ENCODE peak calls at places on chromosomes 7 and 10, in five cellular contexts. One of them, this sample, is unnamed.

GRCh38 chr10:123614888-123615287 is 51.3 kb upstream of the GPR26 start:
- DNase-seq in B cell: peak; percentile 46
- DNase-seq in posterior cingulate gyrus: no peak
- DNase-seq in effector CD4-positive, alpha-beta T cell: peak; percentile 29
- DNase-seq in germinal center: peak; percentile 26
- DNase-seq in this sample: no peak

GRCh38 chr7:29370531-29371314 is 176.1 kb downstream of the CHN2 start:
- DNase-seq in B cell: no peak
- DNase-seq in posterior cingulate gyrus: no peak
- DNase-seq in effector CD4-positive, alpha-beta T cell: no peak
- DNase-seq in germinal center: no peak
- DNase-seq in this sample: no peak

GRCh38 chr7:92404170-92404614 is 43.1 kb upstream of the GATAD1 start:
- DNase-seq in B cell: no peak
- DNase-seq in posterior cingulate gyrus: no peak
- DNase-seq in effector CD4-positive, alpha-beta T cell: no peak
- DNase-seq in germinal center: no peak
- DNase-seq in this sample: peak; percentile 52

GRCh38 chr7:7816084-7816483 is 97.7 kb upstream of the RPA3 start:
- DNase-seq in B cell: peak; percentile 58
- DNase-seq in posterior cingulate gyrus: no peak
- DNase-seq in effector CD4-positive, alpha-beta T cell: no peak
- DNase-seq in germinal center: peak; percentile 42
- DNase-seq in this sample: no peak

GRCh38 chr7:80593869-80594587 is 44.4 kb upstream of the CD36 start:
- DNase-seq in B cell: no peak
- DNase-seq in posterior cingulate gyrus: no peak
- DNase-seq in effector CD4-positive, alpha-beta T cell: no peak
- DNase-seq in germinal center: no peak
- DNase-seq in this sample: no peak

GRCh38 chr10:98170249-98171117 is 36.0 kb downstream of the R3HCC1L start:
- DNase-seq in B cell: no peak
- DNase-seq in posterior cingulate gyrus: no peak
- DNase-seq in effector CD4-positive, alpha-beta T cell: no peak
- DNase-seq in germinal center: peak; percentile 38
- DNase-seq in this sample: peak; percentile 4

GRCh38 chr10:131656446-131656845 is 244.4 kb upstream of the PPP2R2D start:
- DNase-seq in B cell: no peak
- DNase-seq in posterior cingulate gyrus: no peak
- DNase-seq in effector CD4-positive, alpha-beta T cell: no peak
- DNase-seq in germinal center: no peak
- DNase-seq in this sample: no peak

GRCh38 chr10:73731588-73732375 is 12.4 kb upstream of the SEC24C start:
- DNase-seq in B cell: no peak
- DNase-seq in posterior cingulate gyrus: no peak
- DNase-seq in effector CD4-positive, alpha-beta T cell: no peak
- DNase-seq in germinal center: no peak
- DNase-seq in this sample: no peak

GRCh38 chr10:76911184-76911583 is 726.4 kb downstream of the KCNMA1 start:
- DNase-seq in B cell: no peak
- DNase-seq in posterior cingulate gyrus: no peak
- DNase-seq in effector CD4-positive, alpha-beta T cell: no peak
- DNase-seq in germinal center: no peak
- DNase-seq in this sample: no peak

GRCh38 chr7:30309302-30309701 is 24.9 kb downstream of the ZNRF2 start:
- DNase-seq in B cell: no peak
- DNase-seq in posterior cingulate gyrus: no peak
- DNase-seq in effector CD4-positive, alpha-beta T cell: no peak
- DNase-seq in germinal center: no peak
- DNase-seq in this sample: no peak

GRCh38 chr7:47714669-47715607 is 133.0 kb upstream of the TNS3 start:
- DNase-seq in B cell: no peak
- DNase-seq in posterior cingulate gyrus: no peak
- DNase-seq in effector CD4-positive, alpha-beta T cell: no peak
- DNase-seq in germinal center: peak; percentile 68
- DNase-seq in this sample: no peak

GRCh38 chr10:72014785-72015480 is 50.7 kb downstream of the CHST3 start:
- DNase-seq in B cell: no peak
- DNase-seq in posterior cingulate gyrus: no peak
- DNase-seq in effector CD4-positive, alpha-beta T cell: no peak
- DNase-seq in germinal center: no peak
- DNase-seq in this sample: no peak

GRCh38 chr7:30563326-30563942 is 31.2 kb upstream of the GARS1 start:
- DNase-seq in B cell: no peak
- DNase-seq in posterior cingulate gyrus: no peak
- DNase-seq in effector CD4-positive, alpha-beta T cell: no peak
- DNase-seq in germinal center: no peak
- DNase-seq in this sample: no peak

GRCh38 chr7:38382627-38383026 is 109.2 kb upstream of the TARP start:
- DNase-seq in B cell: no peak
- DNase-seq in posterior cingulate gyrus: no peak
- DNase-seq in effector CD4-positive, alpha-beta T cell: no peak
- DNase-seq in germinal center: no peak
- DNase-seq in this sample: no peak

GRCh38 chr7:123352226-123352550 is 152.4 kb upstream of the SLC13A1 start:
- DNase-seq in B cell: no peak
- DNase-seq in posterior cingulate gyrus: no peak
- DNase-seq in effector CD4-positive, alpha-beta T cell: no peak
- DNase-seq in germinal center: no peak
- DNase-seq in this sample: no peak

GRCh38 chr7:107180378-107180777 is 11.6 kb downstream of the HBP1 start:
- DNase-seq in B cell: peak; percentile 41
- DNase-seq in posterior cingulate gyrus: no peak
- DNase-seq in effector CD4-positive, alpha-beta T cell: peak; percentile 55
- DNase-seq in germinal center: no peak
- DNase-seq in this sample: no peak

GRCh38 chr7:116772423-116772852 is 89.9 kb upstream of the CAPZA2 start:
- DNase-seq in B cell: no peak
- DNase-seq in posterior cingulate gyrus: no peak
- DNase-seq in effector CD4-positive, alpha-beta T cell: no peak
- DNase-seq in germinal center: no peak
- DNase-seq in this sample: no peak

GRCh38 chr10:14389981-14390590 is 59.4 kb upstream of the FRMD4A start:
- DNase-seq in B cell: no peak
- DNase-seq in posterior cingulate gyrus: no peak
- DNase-seq in effector CD4-positive, alpha-beta T cell: no peak
- DNase-seq in germinal center: no peak
- DNase-seq in this sample: no peak

GRCh38 chr7:12103948-12104347 is 107.1 kb upstream of the TMEM106B start:
- DNase-seq in B cell: no peak
- DNase-seq in posterior cingulate gyrus: no peak
- DNase-seq in effector CD4-positive, alpha-beta T cell: no peak
- DNase-seq in germinal center: no peak
- DNase-seq in this sample: no peak

GRCh38 chr10:121448768-121449456 is 149.3 kb downstream of the FGFR2 start:
- DNase-seq in B cell: no peak
- DNase-seq in posterior cingulate gyrus: no peak
- DNase-seq in effector CD4-positive, alpha-beta T cell: no peak
- DNase-seq in germinal center: no peak
- DNase-seq in this sample: no peak

GRCh38 chr10:113283189-113283588 is 269.7 kb upstream of the HABP2 start:
- DNase-seq in B cell: no peak
- DNase-seq in posterior cingulate gyrus: no peak
- DNase-seq in effector CD4-positive, alpha-beta T cell: no peak
- DNase-seq in germinal center: no peak
- DNase-seq in this sample: no peak

GRCh38 chr7:127885843-127886242 is 145.4 kb downstream of the LRRC4 start:
- DNase-seq in B cell: no peak
- DNase-seq in posterior cingulate gyrus: peak; percentile 33
- DNase-seq in effector CD4-positive, alpha-beta T cell: no peak
- DNase-seq in germinal center: no peak
- DNase-seq in this sample: no peak

GRCh38 chr7:55242613-55243012 is 122.5 kb upstream of the LANCL2 start:
- DNase-seq in B cell: no peak
- DNase-seq in posterior cingulate gyrus: no peak
- DNase-seq in effector CD4-positive, alpha-beta T cell: no peak
- DNase-seq in germinal center: no peak
- DNase-seq in this sample: no peak

GRCh38 chr7:897771-898376 is 21.5 kb downstream of the GET4 start:
- DNase-seq in B cell: no peak
- DNase-seq in posterior cingulate gyrus: no peak
- DNase-seq in effector CD4-positive, alpha-beta T cell: no peak
- DNase-seq in germinal center: no peak
- DNase-seq in this sample: no peak

GRCh38 chr7:6437251-6437650 is 10.5 kb downstream of the DAGLB start:
- DNase-seq in B cell: no peak
- DNase-seq in posterior cingulate gyrus: no peak
- DNase-seq in effector CD4-positive, alpha-beta T cell: no peak
- DNase-seq in germinal center: no peak
- DNase-seq in this sample: no peak

GRCh38 chr7:139355320-139355719 is 4.4 kb upstream of the LUC7L2 start:
- DNase-seq in B cell: no peak
- DNase-seq in posterior cingulate gyrus: no peak
- DNase-seq in effector CD4-positive, alpha-beta T cell: no peak
- DNase-seq in germinal center: no peak
- DNase-seq in this sample: no peak

GRCh38 chr7:158885624-158886023 is 29.3 kb downstream of the DYNC2I1 start:
- DNase-seq in B cell: no peak
- DNase-seq in posterior cingulate gyrus: no peak
- DNase-seq in effector CD4-positive, alpha-beta T cell: no peak
- DNase-seq in germinal center: no peak
- DNase-seq in this sample: no peak

GRCh38 chr7:41933427-41933826 is 230.5 kb upstream of the INHBA start:
- DNase-seq in B cell: no peak
- DNase-seq in posterior cingulate gyrus: no peak
- DNase-seq in effector CD4-positive, alpha-beta T cell: no peak
- DNase-seq in germinal center: no peak
- DNase-seq in this sample: no peak

GRCh38 chr7:38368191-38368605 is 94.8 kb upstream of the TARP start:
- DNase-seq in B cell: peak; percentile 71
- DNase-seq in posterior cingulate gyrus: no peak
- DNase-seq in effector CD4-positive, alpha-beta T cell: peak; percentile 77
- DNase-seq in germinal center: peak; percentile 66
- DNase-seq in this sample: no peak